ENCODE peak calls at places on chromosome X, in six cellular contexts. K is astrocyte, Q is HFF-Myc, Z is iris pigment epithelial cell, Y is kidney tubule cell, O is ovary. L is an unnamed sample.

GRCh38 chrX:23783569-23784486 is 855 bp downstream of the SAT1 start:
- DNase-seq in K (no peak), Q (no peak), Z (peak), Y (peak), O (no peak), L (no peak)

GRCh38 chrX:84168574-84168973 is 19.4 kb downstream of the RPS6KA6 start:
- DNase-seq in K (peak), Q (no peak), Z (no peak), Y (peak), O (no peak), L (no peak)

GRCh38 chrX:135927897-135928296 is 34.4 kb downstream of the SAGE1 start:
- DNase-seq in K (no peak), Q (no peak), Z (no peak), Y (no peak), O (no peak), L (no peak)

GRCh38 chrX:17812763-17813162 is 48.3 kb downstream of the RAI2 start:
- DNase-seq in K (no peak), Q (no peak), Z (peak), Y (peak), O (no peak), L (no peak)

GRCh38 chrX:126655061-126655460 is 102.4 kb upstream of the DCAF12L1 start:
- DNase-seq in K (no peak), Q (no peak), Z (no peak), Y (peak), O (no peak), L (no peak)

GRCh38 chrX:121479406-121479805 is 432.0 kb downstream of the GLUD2 start:
- DNase-seq in K (no peak), Q (no peak), Z (peak), Y (peak), O (no peak), L (no peak)

GRCh38 chrX:123976671-123977316 is 15.3 kb downstream of the STAG2 start:
- DNase-seq in K (no peak), Q (no peak), Z (peak), Y (peak), O (no peak), L (no peak)

GRCh38 chrX:137432609-137433008 is 133.3 kb upstream of the ZIC3 start:
- DNase-seq in K (no peak), Q (no peak), Z (peak), Y (peak), O (no peak), L (no peak)

GRCh38 chrX:48940404-48940955 is 16.9 kb downstream of the OTUD5 start:
- DNase-seq in K (no peak), Q (no peak), Z (no peak), Y (no peak), O (no peak), L (no peak)